ENCODE peak calls at places on chromosomes 5 and 9, in five cellular contexts. V is prostate gland, M is chondrocyte, D is HFFc6, T is endothelial cell. Q is an unnamed sample.

GRCh38 chr5:74446673-74447337 is 193.7 kb downstream of the ENC1 start:
- DNase-seq in V (no peak), M (no peak), D (no peak), T (no peak), Q (no peak)

GRCh38 chr9:113599647-113600476 is 136.3 kb downstream of the RGS3 start:
- DNase-seq in V (no peak), M (peak), D (peak), T (no peak), Q (no peak)

GRCh38 chr9:136133191-136133958 is 14.7 kb upstream of the TMEM250 start:
- DNase-seq in V (no peak), M (no peak), D (no peak), T (peak), Q (peak)

GRCh38 chr5:62829241-62829986 is 250.8 kb downstream of the LRRC70 start:
- DNase-seq in V (no peak), M (no peak), D (no peak), T (no peak), Q (no peak)

GRCh38 chr5:173094012-173094661 is 38.0 kb downstream of the CREBRF start:
- DNase-seq in V (no peak), M (no peak), D (peak), T (no peak), Q (no peak)

GRCh38 chr5:169354921-169355320 is 54.0 kb upstream of the SLIT3 start:
- DNase-seq in V (no peak), M (no peak), D (no peak), T (no peak), Q (no peak)

GRCh38 chr5:172733179-172733973 is 37.6 kb downstream of the DUSP1 start:
- DNase-seq in V (peak), M (peak), D (peak), T (no peak), Q (no peak)

GRCh38 chr5:141876628-141877477 is 1.4 kb downstream of the PCDH1 start:
- DNase-seq in V (peak), M (peak), D (no peak), T (no peak), Q (no peak)

GRCh38 chr9:124180557-124180956 is 77.2 kb upstream of the NEK6 start:
- DNase-seq in V (no peak), M (no peak), D (peak), T (no peak), Q (no peak)

GRCh38 chr5:4113905-4114304 is 518.3 kb downstream of the IRX1 start:
- DNase-seq in V (no peak), M (no peak), D (no peak), T (no peak), Q (no peak)

GRCh38 chr5:135328128-135328687 is 70.8 kb downstream of the MACROH2A1 start:
- DNase-seq in V (no peak), M (no peak), D (no peak), T (no peak), Q (no peak)

GRCh38 chr5:129904102-129904666 is at the start of gene CHSY3:
- DNase-seq in V (peak), M (peak), D (peak), T (peak), Q (peak)

GRCh38 chr9:108565651-108566378 is 290.0 kb downstream of the ACTL7B start:
- DNase-seq in V (peak), M (no peak), D (peak), T (peak), Q (peak)

GRCh38 chr5:32506809-32507208 is 62.3 kb upstream of the ZFR start:
- DNase-seq in V (no peak), M (no peak), D (peak), T (no peak), Q (no peak)

GRCh38 chr5:173781826-173782670 is 106.1 kb upstream of the CPEB4 start:
- DNase-seq in V (peak), M (no peak), D (peak), T (no peak), Q (no peak)

GRCh38 chr9:97220894-97221477 is 86.5 kb upstream of the CCDC180 start:
- DNase-seq in V (no peak), M (no peak), D (no peak), T (peak), Q (no peak)

GRCh38 chr9:117149996-117150395 is 264.9 kb downstream of the ASTN2 start:
- DNase-seq in V (no peak), M (no peak), D (no peak), T (no peak), Q (no peak)

GRCh38 chr5:78050888-78051287 is 243.6 kb downstream of the AP3B1 start:
- DNase-seq in V (no peak), M (no peak), D (peak), T (no peak), Q (no peak)

GRCh38 chr9:88776717-88777497 is 214.4 kb upstream of the S1PR3 start:
- DNase-seq in V (no peak), M (no peak), D (peak), T (no peak), Q (no peak)

GRCh38 chr9:33350310-33350709 is 52.1 kb downstream of the AQP7 start:
- DNase-seq in V (no peak), M (no peak), D (peak), T (no peak), Q (no peak)

GRCh38 chr9:135216666-135217431 is 129.4 kb downstream of the OLFM1 start:
- DNase-seq in V (no peak), M (peak), D (no peak), T (no peak), Q (no peak)

GRCh38 chr5:4977421-4977820 is 162.7 kb upstream of the ADAMTS16 start:
- DNase-seq in V (no peak), M (no peak), D (no peak), T (no peak), Q (no peak)

GRCh38 chr5:177388521-177389052 is 4.4 kb downstream of the SLC34A1 start:
- DNase-seq in V (no peak), M (no peak), D (no peak), T (no peak), Q (no peak)

GRCh38 chr9:23379842-23380241 is 446.2 kb downstream of the ELAVL2 start:
- DNase-seq in V (no peak), M (no peak), D (no peak), T (no peak), Q (no peak)

GRCh38 chr5:179162351-179163235 is 102.4 kb downstream of the ZNF354C start:
- DNase-seq in V (no peak), M (peak), D (no peak), T (no peak), Q (no peak)

GRCh38 chr9:83062011-83062652 is 810 bp downstream of the RASEF start:
- DNase-seq in V (peak), M (peak), D (no peak), T (peak), Q (no peak)

GRCh38 chr5:37839441-37840035 is 303 bp downstream of the GDNF start:
- DNase-seq in V (no peak), M (peak), D (peak), T (peak), Q (peak)

GRCh38 chr5:140602165-140602564 is 30.8 kb downstream of the CD14 start:
- DNase-seq in V (no peak), M (no peak), D (no peak), T (no peak), Q (no peak)

GRCh38 chr5:73417307-73418035 is 31.1 kb downstream of the FOXD1 start:
- DNase-seq in V (peak), M (no peak), D (no peak), T (no peak), Q (no peak)

GRCh38 chr5:97111612-97112011 is 30.8 kb downstream of the LIX1 start:
- DNase-seq in V (no peak), M (no peak), D (no peak), T (no peak), Q (no peak)

GRCh38 chr9:88476491-88477271 is 58.3 kb upstream of the NXNL2 start:
- DNase-seq in V (no peak), M (no peak), D (peak), T (no peak), Q (no peak)

GRCh38 chr9:91995000-91995399 is 45.0 kb upstream of the ROR2 start:
- DNase-seq in V (no peak), M (no peak), D (no peak), T (no peak), Q (no peak)

GRCh38 chr9:91273853-91274552 is 87.7 kb downstream of the AUH start:
- DNase-seq in V (no peak), M (no peak), D (peak), T (no peak), Q (no peak)

GRCh38 chr5:115415143-115415491 is 118.7 kb upstream of the CCDC112 start:
- DNase-seq in V (no peak), M (no peak), D (peak), T (no peak), Q (no peak)

GRCh38 chr5:66615894-66616293 is 19.7 kb downstream of the MAST4 start:
- DNase-seq in V (no peak), M (no peak), D (no peak), T (no peak), Q (no peak)

GRCh38 chr9:87686520-87687090 is 39.3 kb upstream of the CTSL start:
- DNase-seq in V (no peak), M (no peak), D (no peak), T (no peak), Q (no peak)

GRCh38 chr5:56829137-56829536 is 13.8 kb downstream of the MAP3K1 start:
- DNase-seq in V (no peak), M (no peak), D (no peak), T (no peak), Q (no peak)

GRCh38 chr5:16964821-16965220 is 28.7 kb upstream of the MYO10 start:
- DNase-seq in V (no peak), M (no peak), D (no peak), T (no peak), Q (no peak)

GRCh38 chr5:88839238-88839637 is 43.7 kb downstream of the MEF2C start:
- DNase-seq in V (no peak), M (no peak), D (no peak), T (no peak), Q (no peak)

DNA sequence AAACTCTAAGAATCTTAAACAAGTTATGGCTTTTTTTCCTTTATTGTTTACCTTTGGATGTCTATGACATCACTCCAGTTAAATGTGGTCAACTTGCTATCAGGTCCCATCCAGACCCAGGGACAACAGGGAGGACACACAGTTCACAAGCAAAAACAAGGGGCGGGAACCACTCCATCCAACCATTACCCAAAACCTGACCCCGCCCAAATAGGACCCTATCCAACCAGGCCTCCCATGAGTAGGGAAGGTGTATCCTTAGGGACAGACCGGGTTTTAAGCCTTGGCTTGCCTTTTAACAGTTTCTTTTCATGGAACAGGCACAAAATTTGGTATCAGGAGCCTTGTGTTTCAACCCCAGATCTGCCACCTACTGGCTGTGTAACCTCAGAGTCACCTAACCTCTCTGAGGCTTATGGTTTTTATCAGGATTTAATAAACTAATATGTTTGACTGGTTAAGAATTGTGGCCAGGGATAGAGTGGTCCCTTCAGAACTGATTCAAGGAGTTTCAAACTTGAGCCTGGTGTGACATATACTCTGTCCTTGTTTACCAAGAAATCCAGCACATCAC is 127.7 kb upstream of the RAD23B start:
- DNase-seq in V (no peak), M (no peak), D (no peak), T (no peak), Q (no peak)
- TF ChIP-seq CTCF in V (no peak), M (peak), D (peak), T (no peak), Q (peak)

DNA sequence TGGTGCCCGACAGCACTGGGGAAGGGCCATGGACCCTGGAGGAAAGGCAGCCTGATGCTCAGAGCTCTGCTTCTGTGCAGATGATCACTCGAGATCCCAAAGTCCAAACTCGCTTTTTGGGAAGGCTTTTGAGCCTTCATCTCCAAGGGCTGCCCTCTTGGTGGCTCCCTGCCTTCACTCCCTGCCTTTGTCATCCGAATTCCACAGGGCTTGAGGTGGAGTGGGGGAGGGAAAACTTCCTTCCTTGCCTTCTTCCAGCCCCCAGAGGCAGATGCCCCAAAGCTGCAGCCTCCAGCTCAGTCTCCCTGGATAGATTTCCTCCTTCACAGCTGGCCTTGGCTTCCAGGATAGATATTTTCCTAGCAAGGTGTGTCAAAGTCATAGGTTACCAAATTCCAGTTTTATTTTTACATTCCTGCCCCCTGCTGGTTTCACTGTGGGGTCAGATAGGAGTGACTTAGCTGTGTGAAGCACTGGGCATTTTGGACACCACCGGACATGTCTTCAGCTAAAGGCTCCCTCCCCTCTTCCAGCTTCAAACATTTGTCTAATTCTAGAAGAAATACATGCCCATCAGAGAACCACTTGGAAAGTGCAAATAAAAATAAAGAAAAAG is 268.2 kb downstream of the HSPA4 start:
- DNase-seq in V (no peak), M (no peak), D (no peak), T (no peak), Q (no peak)
- TF ChIP-seq CTCF in V (no peak), M (peak), D (peak), T (no peak), Q (no peak)

DNA sequence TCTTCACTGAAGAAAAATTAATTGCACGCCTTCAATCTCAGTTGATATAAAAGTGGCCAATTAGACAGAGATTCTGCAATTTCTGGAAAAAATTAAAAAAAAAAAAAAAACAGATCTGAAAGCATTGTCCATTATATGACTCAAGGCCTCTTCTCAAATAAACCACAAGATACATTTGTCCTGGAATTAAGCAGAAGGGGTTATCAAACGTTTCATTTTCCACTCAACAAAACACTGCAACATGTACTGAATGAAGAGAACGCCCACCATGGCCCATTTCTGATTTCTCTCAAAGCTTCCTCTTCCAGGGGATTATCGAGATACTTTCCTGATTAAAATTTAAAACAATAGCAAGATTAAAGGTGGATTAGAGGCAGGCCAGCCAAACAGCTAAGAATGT is 5.8 kb upstream of the PAPPA start:
- DNase-seq in V (no peak), M (no peak), D (no peak), T (no peak), Q (peak)
- TF ChIP-seq CTCF in V (no peak), M (no peak), D (no peak), T (no peak), Q (no peak)

GRCh38 chr9:130480673-130481072 is 35.9 kb downstream of the ASS1 start:
- DNase-seq in V (no peak), M (no peak), D (no peak), T (peak), Q (peak)
- TF ChIP-seq CTCF in V (no peak), M (peak), D (peak), T (no peak), Q (peak)

GRCh38 chr9:128637656-128638055 is 19.0 kb downstream of the DYNC2I2 start:
- DNase-seq in V (no peak), M (no peak), D (no peak), T (no peak), Q (no peak)
- TF ChIP-seq CTCF in V (no peak), M (no peak), D (no peak), T (no peak), Q (no peak)

DNA sequence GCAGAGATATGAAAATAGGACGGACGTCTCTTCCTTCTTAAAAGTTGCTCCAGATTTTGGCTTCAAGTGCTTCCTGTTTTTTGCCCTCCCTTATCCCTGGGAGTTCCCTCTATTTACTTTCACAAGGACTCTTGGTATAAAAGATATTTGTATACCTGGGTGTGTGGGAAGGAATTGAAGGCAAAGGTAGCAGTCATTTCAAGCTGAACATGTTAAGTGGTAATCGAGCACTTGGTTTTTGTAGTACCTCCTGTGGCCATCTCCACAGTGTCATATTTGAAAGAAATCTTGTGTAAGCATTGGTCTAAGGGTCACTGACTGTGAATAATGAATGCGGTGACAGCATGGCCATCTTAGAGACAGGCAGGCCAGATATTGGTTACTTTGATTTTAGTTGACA is 593.6 kb downstream of the MTRR start:
- DNase-seq in V (no peak), M (no peak), D (no peak), T (no peak), Q (no peak)
- TF ChIP-seq CTCF in V (no peak), M (no peak), D (no peak), T (no peak), Q (no peak)

DNA sequence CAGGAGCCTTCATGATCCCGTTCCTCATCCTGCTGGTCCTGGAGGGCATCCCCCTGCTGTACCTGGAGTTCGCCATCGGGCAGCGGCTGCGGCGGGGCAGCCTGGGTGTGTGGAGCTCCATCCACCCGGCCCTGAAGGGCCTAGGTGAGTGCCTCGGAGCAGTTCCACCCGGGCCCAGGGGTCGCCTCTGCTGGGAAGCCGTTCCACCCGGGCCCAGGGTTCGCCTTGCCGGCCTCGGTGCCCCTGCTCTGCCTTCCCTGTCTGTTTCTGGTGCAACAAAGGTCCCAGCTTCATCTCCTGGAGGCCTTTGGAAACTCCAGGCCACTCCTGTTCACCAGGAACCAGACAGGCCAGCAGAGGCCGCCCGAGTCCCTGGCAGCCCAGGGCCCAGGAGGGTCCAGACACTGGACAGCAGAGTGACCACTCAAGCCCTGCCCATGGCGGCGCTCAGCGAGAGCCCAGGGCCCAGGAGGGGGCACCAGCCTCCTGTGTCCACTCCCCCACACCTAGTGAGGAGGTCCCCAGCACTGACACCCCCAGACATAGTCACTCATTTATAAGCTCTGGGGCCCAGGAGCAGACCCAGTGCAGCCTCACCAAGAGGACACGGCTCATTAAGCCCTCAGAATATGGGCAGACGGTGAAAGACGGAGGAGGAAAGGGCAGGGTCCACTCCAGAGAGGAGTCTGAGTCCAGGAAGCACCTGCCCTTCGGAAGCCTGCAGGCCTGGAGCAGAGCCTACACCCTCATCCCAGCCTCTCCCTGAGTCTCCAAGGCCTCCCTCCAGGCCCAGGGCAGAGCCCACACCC is 7.6 kb downstream of the SLC6A19 start:
- DNase-seq in V (no peak), M (peak), D (no peak), T (peak), Q (peak)
- TF ChIP-seq CTCF in V (peak), M (peak), D (peak), T (no peak), Q (peak)

GRCh38 chr5:110644357-110644756 is 82.1 kb downstream of the TMEM232 start:
- DNase-seq in V (no peak), M (no peak), D (no peak), T (no peak), Q (no peak)

GRCh38 chr5:110634475-110634874 is 92.0 kb downstream of the TMEM232 start:
- DNase-seq in V (no peak), M (no peak), D (no peak), T (no peak), Q (no peak)

DNA sequence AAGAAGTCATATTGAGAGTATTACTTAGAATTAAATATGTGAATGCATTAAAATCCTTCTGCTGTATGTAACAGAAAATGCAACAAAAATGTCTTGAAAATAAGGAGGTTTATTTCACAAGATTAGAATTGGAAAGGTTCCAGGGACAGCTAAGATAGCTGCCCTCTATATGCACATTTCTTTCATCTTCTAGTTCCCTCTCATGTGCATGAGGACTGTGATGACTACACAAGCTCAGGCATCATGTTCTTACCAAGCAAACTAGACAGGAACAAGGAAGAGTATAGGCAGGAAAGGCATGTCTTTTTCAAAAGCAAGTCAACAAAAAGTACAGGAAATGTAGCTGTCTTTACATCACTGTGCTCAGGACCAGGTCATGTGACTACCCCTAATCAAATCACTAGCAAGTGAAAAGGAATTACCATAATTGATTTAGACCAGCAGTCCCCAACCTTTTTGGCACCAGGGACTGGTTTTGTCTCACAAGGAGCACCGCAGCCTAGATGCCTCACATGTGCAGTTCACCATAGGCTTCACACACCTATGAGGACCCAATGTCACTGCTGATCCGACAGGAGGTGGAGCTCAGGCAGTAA is 87.1 kb downstream of the TMEM232 start:
- DNase-seq in V (no peak), M (no peak), D (no peak), T (no peak), Q (no peak)
- TF ChIP-seq CTCF in V (no peak), M (no peak), D (no peak), T (no peak), Q (no peak)